ENCODE peak calls at places on chromosomes 6 and 20, in seven cellular contexts. R is H1, D is HepG2, G is GM12878, X is SK-N-SH, T is K562, Y is HCT116. S is an unnamed sample.
A peak's percentile ranks its signal among the peaks of the same experiment; 100 is the strongest.

GRCh38 chr20:34566978-34567884 is 8.7 kb downstream of the MAP1LC3A start:
- DNase-seq in Y (no peak), R (no peak), D (no peak), T (no peak), G (no peak), X (no peak), S (no peak)

GRCh38 chr20:13017235-13017634 is 8.5 kb downstream of the SPTLC3 start:
- DNase-seq in Y (no peak), R (no peak), G (no peak), D (no peak), T (no peak), X (no peak), S (no peak)

GRCh38 chr20:34570859-34571306 is 12.4 kb downstream of the MAP1LC3A start:
- DNase-seq in D (no peak), T (no peak), X (no peak), Y (no peak), R (no peak), G (no peak), S (no peak)

GRCh38 chr6:145278163-145278807 is 457.0 kb downstream of the EPM2A start:
- DNase-seq in X (no peak), Y (no peak), D (peak; percentile 82), G (no peak), T (no peak), R (no peak), S (no peak)

GRCh38 chr6:24549158-24549557 is 54.4 kb downstream of the ALDH5A1 start:
- DNase-seq in D (peak; percentile 14), G (no peak), T (no peak), X (no peak), Y (no peak), R (no peak), S (no peak)

GRCh38 chr6:22145823-22146379 is 150.9 kb downstream of the PRL start:
- DNase-seq in D (no peak), T (no peak), R (peak; percentile 17), G (no peak), X (peak; percentile 75), Y (no peak), S (peak; percentile 25)

GRCh38 chr20:23129256-23129655 is 43.1 kb upstream of the CD93 start:
- DNase-seq in X (no peak), T (no peak), D (no peak), G (no peak), Y (no peak), R (no peak), S (no peak)

GRCh38 chr6:20661721-20662120 is 127.5 kb downstream of the CDKAL1 start:
- DNase-seq in T (no peak), Y (no peak), D (no peak), X (peak; percentile 15), G (no peak), R (no peak), S (no peak)

GRCh38 chr20:4018015-4018748 is 2.8 kb upstream of the RNF24 start:
- DNase-seq in T (no peak), G (no peak), R (no peak), Y (no peak), D (no peak), X (no peak), S (no peak)

GRCh38 chr20:49608752-49609670 is 41.1 kb upstream of the PTGIS start:
- DNase-seq in Y (peak; percentile 33), D (peak; percentile 75), G (no peak), R (peak; percentile 49), X (peak; percentile 80), T (peak; percentile 73), S (peak; percentile 61)

GRCh38 chr6:100490065-100490464 is 25.3 kb upstream of the SIM1 start:
- DNase-seq in Y (no peak), T (no peak), G (no peak), R (no peak), X (no peak), D (no peak), S (no peak)

GRCh38 chr20:3237958-3238615 is 903 bp downstream of the SLC4A11 start:
- DNase-seq in Y (no peak), G (no peak), R (no peak), D (no peak), X (peak; percentile 57), T (peak; percentile 16), S (no peak)

GRCh38 chr6:134689177-134689576 is 260.7 kb downstream of the ALDH8A1 start:
- DNase-seq in G (no peak), R (no peak), D (no peak), Y (no peak), T (no peak), X (peak; percentile 20), S (no peak)
- TF ChIP-seq SIN3A in G (no peak), R (no peak), D (no peak), Y (no peak), T (no peak), X (no peak), S (no peak)

DNA sequence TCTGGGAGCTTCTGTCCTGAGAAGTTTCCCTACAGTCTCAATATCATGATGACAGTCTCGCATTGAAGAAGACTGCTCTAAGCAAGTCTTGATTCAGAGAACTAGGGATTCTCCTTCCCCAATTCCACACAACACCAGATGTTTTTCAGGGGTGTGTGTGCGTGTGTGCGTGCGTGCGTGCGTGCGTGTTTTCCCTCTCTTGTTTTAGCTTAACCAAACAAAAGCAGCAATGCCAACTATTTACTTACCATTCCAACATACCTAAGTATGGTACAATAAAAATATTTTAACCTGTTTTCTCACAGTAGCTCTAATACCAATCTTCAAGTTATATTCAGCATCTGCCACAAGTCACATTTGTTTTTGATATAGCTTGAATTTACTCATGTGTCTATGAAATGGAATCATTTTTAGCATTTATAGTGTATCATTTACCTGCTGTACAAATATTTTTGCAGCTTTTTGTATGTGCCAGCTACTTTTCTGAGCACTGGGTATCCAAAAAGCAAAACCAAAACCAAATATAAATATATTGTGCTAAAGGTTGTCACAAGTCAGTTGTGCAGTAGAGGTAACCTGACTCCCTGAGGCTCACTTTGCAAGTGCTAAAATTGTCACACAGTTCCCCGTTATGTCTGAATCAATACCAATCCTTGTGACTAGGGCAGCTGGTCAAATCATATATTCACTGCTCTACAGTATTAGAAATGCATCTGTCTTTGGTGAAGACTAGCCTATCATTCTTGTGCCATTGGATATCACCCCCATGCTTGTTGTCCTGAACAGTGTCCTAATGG is 21.7 kb upstream of the MYLIP start:
- DNase-seq in Y (no peak), T (no peak), D (no peak), X (no peak), R (no peak), G (no peak), S (no peak)
- TF ChIP-seq CTCF in Y (no peak), T (no peak), D (no peak), X (no peak), R (no peak), G (no peak), S (no peak)

DNA sequence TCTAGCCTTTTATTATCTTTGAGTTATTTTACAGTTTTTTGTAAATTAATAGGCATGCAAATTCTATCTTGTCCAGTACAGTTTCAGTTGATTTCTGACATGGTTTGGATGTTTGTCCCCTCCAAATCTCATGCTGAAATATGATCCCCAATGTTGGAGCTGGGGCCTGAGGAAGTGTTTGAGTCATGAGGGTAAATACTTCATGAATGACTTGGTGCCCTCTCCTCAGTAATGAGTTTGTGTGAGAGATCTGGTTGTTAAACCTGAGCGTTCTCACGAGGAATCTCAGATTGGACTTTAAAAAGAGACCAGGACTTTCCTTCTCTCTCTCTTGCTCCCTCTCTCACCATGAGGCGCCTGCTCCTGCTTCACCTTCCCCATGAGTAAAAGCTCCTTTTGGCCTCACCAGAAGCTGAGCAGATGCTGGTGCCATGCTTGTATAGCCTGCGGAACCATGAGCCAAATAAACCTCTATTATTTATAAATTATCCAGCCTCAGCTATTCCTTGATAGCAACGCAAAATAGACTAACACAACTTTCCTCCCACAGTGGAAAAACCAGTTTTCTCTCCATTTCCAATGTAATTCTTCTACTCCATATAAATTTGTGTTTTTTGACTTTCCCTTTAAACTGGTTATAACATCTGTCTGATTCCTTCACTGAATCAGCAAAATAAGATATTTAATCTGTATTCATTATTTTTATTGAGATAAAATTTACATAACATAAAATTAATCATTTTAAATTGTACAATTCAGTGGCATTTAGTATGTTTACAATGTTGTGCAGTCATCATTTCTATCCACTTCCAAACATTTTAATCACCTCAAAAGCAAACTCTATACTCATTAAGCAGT is 78.7 kb upstream of the PRSS16 start:
- DNase-seq in Y (no peak), R (no peak), T (no peak), G (no peak), D (no peak), X (no peak), S (no peak)
- TF ChIP-seq SIN3A in Y (no peak), R (no peak), T (no peak), G (no peak), D (no peak), X (no peak), S (no peak)

GRCh38 chr6:44734886-44735630 is 347.6 kb downstream of the CDC5L start:
- DNase-seq in R (no peak), D (no peak), X (no peak), Y (no peak), T (no peak), G (peak; percentile 27), S (no peak)
- TF ChIP-seq CTCF in R (no peak), D (no peak), X (no peak), Y (no peak), T (no peak), G (no peak), S (no peak)

DNA sequence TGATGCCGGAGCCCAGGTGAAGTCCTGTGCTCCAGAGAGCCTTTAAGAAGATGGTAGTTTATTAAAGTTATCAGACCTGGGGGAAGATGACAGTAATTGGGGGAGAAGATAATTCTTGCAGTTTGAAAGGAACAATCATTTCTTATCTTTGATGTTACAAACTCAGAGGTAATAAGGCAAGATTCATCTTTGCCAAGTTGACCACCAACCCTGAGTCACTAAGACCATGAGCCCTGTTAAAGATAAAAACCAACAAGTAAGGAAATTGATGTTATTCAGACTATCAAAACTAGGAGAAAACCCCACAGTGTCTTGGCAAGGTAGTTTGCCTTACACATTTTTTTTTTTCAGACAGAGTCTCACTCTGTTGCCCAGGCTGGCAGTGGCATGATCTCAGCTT is 73.1 kb downstream of the MKKS start:
- DNase-seq in D (no peak), X (no peak), T (no peak), G (no peak), Y (no peak), R (no peak), S (no peak)
- TF ChIP-seq SIN3A in D (no peak), X (no peak), T (no peak), G (no peak), Y (no peak), R (no peak), S (no peak)

DNA sequence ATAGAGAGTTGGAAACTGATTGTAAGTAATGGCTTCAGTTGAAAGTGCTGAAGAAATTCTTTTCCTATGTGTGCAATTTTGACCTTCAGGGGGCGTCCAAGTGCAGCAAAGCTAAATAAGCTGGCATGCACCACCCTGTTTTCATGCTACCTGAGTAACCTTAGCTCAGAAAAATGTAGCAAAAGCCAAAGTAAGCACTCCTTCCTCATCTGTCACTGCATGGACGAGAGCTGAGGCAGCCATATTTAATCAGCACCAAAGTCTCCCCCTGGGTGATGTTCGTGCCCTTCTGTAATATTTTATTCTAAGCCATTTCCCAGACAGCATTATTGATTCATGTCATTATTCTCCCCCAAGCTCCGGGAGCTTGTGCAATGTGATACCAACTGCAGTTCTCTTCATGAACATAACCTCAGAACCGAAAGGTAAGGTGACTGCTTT is 123.1 kb downstream of the RPS12 start:
- DNase-seq in X (peak; percentile 43), R (no peak), T (peak; percentile 14), Y (peak; percentile 57), G (no peak), D (peak; percentile 62), S (no peak)
- TF ChIP-seq CTCF in X (peak; percentile 66), R (peak; percentile 79), T (peak; percentile 60), Y (peak; percentile 68), G (peak; percentile 42), D (peak; percentile 77), S (peak; percentile 51)